ENCODE peak calls at places on chromosome 1, in four cellular contexts. One of them, this sample, is unnamed.

GRCh38 chr1:38063616-38064015 is 17.0 kb upstream of the POU3F1 start:
- ATAC-seq in HepG2: no peak
- ATAC-seq in IMR-90: no peak
- ATAC-seq in HCT116: no peak
- ATAC-seq in this sample: no peak

GRCh38 chr1:240435996-240436566 is 175.9 kb downstream of the GREM2 start:
- ATAC-seq in IMR-90: peak
- ATAC-seq in HCT116: no peak
- ATAC-seq in HepG2: no peak
- ATAC-seq in this sample: no peak

GRCh38 chr1:107460009-107460408 is 319.2 kb downstream of the NTNG1 start:
- ATAC-seq in HepG2: no peak
- ATAC-seq in HCT116: no peak
- ATAC-seq in IMR-90: no peak
- ATAC-seq in this sample: no peak

GRCh38 chr1:204222006-204222872 is 8.5 kb upstream of the GOLT1A start:
- ATAC-seq in IMR-90: no peak
- ATAC-seq in HCT116: no peak
- ATAC-seq in HepG2: no peak
- ATAC-seq in this sample: no peak

GRCh38 chr1:20071416-20071815 is 1.4 kb downstream of the PLA2G5 start:
- ATAC-seq in HepG2: no peak
- ATAC-seq in IMR-90: no peak
- ATAC-seq in HCT116: no peak
- ATAC-seq in this sample: no peak

GRCh38 chr1:192057766-192058165 is 100.5 kb upstream of the RGS18 start:
- ATAC-seq in IMR-90: no peak
- ATAC-seq in HepG2: no peak
- ATAC-seq in HCT116: no peak
- ATAC-seq in this sample: no peak

GRCh38 chr1:59487335-59488031 is 190.6 kb downstream of the FGGY start:
- ATAC-seq in HepG2: no peak
- ATAC-seq in HCT116: peak
- ATAC-seq in IMR-90: peak
- ATAC-seq in this sample: no peak

GRCh38 chr1:26177182-26177684 is at the start of gene CNKSR1:
- ATAC-seq in IMR-90: no peak
- ATAC-seq in HepG2: peak
- ATAC-seq in HCT116: peak
- ATAC-seq in this sample: no peak

GRCh38 chr1:222042120-222042519 is 300.2 kb upstream of the DUSP10 start:
- ATAC-seq in HepG2: no peak
- ATAC-seq in IMR-90: no peak
- ATAC-seq in HCT116: no peak
- ATAC-seq in this sample: no peak

GRCh38 chr1:226549094-226549936 is 751 bp downstream of the STUM start:
- ATAC-seq in IMR-90: no peak
- ATAC-seq in HCT116: no peak
- ATAC-seq in HepG2: peak
- ATAC-seq in this sample: peak

GRCh38 chr1:160621633-160622413 is 25.0 kb downstream of the SLAMF1 start:
- ATAC-seq in IMR-90: no peak
- ATAC-seq in HepG2: no peak
- ATAC-seq in HCT116: no peak
- ATAC-seq in this sample: no peak

GRCh38 chr1:160623860-160624259 is 23.0 kb downstream of the SLAMF1 start:
- ATAC-seq in HepG2: no peak
- ATAC-seq in IMR-90: no peak
- ATAC-seq in HCT116: no peak
- ATAC-seq in this sample: no peak

GRCh38 chr1:160620942-160621632 is 25.8 kb downstream of the SLAMF1 start:
- ATAC-seq in HCT116: no peak
- ATAC-seq in HepG2: no peak
- ATAC-seq in IMR-90: no peak
- ATAC-seq in this sample: no peak

GRCh38 chr1:160624464-160624863 is 22.4 kb downstream of the SLAMF1 start:
- ATAC-seq in HepG2: no peak
- ATAC-seq in HCT116: no peak
- ATAC-seq in IMR-90: no peak
- ATAC-seq in this sample: no peak

DNA sequence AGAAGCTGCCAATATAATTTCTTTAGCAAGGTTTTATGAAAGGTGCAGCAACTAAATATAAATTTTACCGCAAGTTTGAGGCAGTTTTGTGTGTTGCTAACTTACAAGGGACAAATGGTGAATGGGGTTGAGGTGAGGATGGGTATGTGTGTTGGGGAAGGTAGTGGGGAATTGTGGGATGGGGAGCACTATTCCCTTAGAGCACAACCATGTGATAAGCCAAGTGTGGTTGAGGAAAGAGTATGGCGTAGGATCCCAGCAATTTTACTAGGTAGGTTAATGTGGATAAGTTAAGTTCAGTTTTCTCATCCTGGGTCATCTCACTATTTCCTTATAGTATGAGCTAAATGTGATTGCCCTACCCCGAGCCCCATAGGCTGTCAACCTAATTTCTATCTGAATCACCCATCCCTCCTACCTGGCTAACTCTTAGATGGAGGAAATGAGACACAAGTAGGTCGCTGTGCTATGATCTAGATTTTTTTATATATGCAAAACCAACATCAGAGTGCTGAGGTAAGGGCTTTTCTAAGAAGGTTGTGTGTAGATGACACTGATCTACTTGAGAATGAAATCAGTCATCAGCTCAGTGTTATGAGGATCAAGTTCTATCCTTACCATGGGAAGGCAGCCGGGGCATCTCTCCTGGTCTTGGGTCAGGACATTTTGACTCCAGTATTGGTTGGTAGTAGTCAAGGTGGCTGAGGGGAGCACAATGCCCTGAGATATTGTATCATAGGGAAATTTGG is 23.8 kb downstream of the SLAMF1 start:
- ATAC-seq in HCT116: no peak
- ATAC-seq in IMR-90: no peak
- ATAC-seq in HepG2: no peak
- ATAC-seq in this sample: no peak
- TF ChIP-seq POLR2A in HCT116: no peak
- TF ChIP-seq POLR2A in IMR-90: no peak
- TF ChIP-seq POLR2A in HepG2: no peak
- TF ChIP-seq POLR2A in this sample: no peak

GRCh38 chr1:168836469-168836868 is 107.5 kb upstream of the DPT start:
- ATAC-seq in IMR-90: no peak
- ATAC-seq in HepG2: no peak
- ATAC-seq in HCT116: no peak
- ATAC-seq in this sample: no peak
- H3K4me3 ChIP-seq in IMR-90: no peak
- H3K4me3 ChIP-seq in HepG2: no peak
- H3K4me3 ChIP-seq in HCT116: no peak
- H3K4me3 ChIP-seq in this sample: no peak

GRCh38 chr1:99648107-99648506 is 2.2 kb downstream of the PALMD start:
- ATAC-seq in IMR-90: no peak
- ATAC-seq in HCT116: peak
- ATAC-seq in HepG2: peak
- ATAC-seq in this sample: peak
- TF ChIP-seq CTCF in IMR-90: no peak
- TF ChIP-seq CTCF in HCT116: peak
- TF ChIP-seq CTCF in HepG2: peak
- TF ChIP-seq CTCF in this sample: peak

GRCh38 chr1:54287176-54287650 is 87.2 kb downstream of the MRPL37 start:
- ATAC-seq in IMR-90: peak
- ATAC-seq in HepG2: no peak
- ATAC-seq in HCT116: peak
- ATAC-seq in this sample: peak
- TF ChIP-seq POLR2A in IMR-90: peak
- TF ChIP-seq POLR2A in HepG2: no peak
- TF ChIP-seq POLR2A in HCT116: no peak
- TF ChIP-seq POLR2A in this sample: no peak

GRCh38 chr1:182601926-182602325 is 2.3 kb downstream of the RGS16 start:
- ATAC-seq in HCT116: no peak
- ATAC-seq in IMR-90: no peak
- ATAC-seq in HepG2: no peak
- ATAC-seq in this sample: no peak

GRCh38 chr1:182604835-182605164 is 611 bp upstream of the RGS16 start:
- ATAC-seq in IMR-90: no peak
- ATAC-seq in HCT116: no peak
- ATAC-seq in HepG2: no peak
- ATAC-seq in this sample: no peak

GRCh38 chr1:182603646-182604127 is 502 bp downstream of the RGS16 start:
- ATAC-seq in IMR-90: no peak
- ATAC-seq in HepG2: no peak
- ATAC-seq in HCT116: no peak
- ATAC-seq in this sample: peak

GRCh38 chr1:182602945-182603645 is 1.1 kb downstream of the RGS16 start:
- ATAC-seq in HCT116: no peak
- ATAC-seq in HepG2: no peak
- ATAC-seq in IMR-90: no peak
- ATAC-seq in this sample: no peak

GRCh38 chr1:182604128-182604834 is at the start of gene RGS16:
- ATAC-seq in IMR-90: peak
- ATAC-seq in HCT116: peak
- ATAC-seq in HepG2: peak
- ATAC-seq in this sample: peak
- H3K4me3 ChIP-seq in IMR-90: peak
- H3K4me3 ChIP-seq in HCT116: peak
- H3K4me3 ChIP-seq in HepG2: no peak
- H3K4me3 ChIP-seq in this sample: peak

GRCh38 chr1:178093958-178094751 is at the start of gene RASAL2:
- ATAC-seq in IMR-90: peak
- ATAC-seq in HepG2: peak
- ATAC-seq in HCT116: peak
- ATAC-seq in this sample: peak
- TF ChIP-seq CTCF in IMR-90: peak
- TF ChIP-seq CTCF in HepG2: peak
- TF ChIP-seq CTCF in HCT116: peak
- TF ChIP-seq CTCF in this sample: peak

GRCh38 chr1:62707746-62708123 is 19.5 kb upstream of the DOCK7 start:
- ATAC-seq in IMR-90: no peak
- ATAC-seq in HepG2: no peak
- ATAC-seq in HCT116: no peak
- ATAC-seq in this sample: no peak

GRCh38 chr1:62712625-62713243 is 24.5 kb upstream of the DOCK7 start:
- ATAC-seq in HepG2: no peak
- ATAC-seq in HCT116: no peak
- ATAC-seq in IMR-90: no peak
- ATAC-seq in this sample: no peak

GRCh38 chr1:62706985-62707745 is 19.0 kb upstream of the DOCK7 start:
- ATAC-seq in HCT116: no peak
- ATAC-seq in HepG2: no peak
- ATAC-seq in IMR-90: no peak
- ATAC-seq in this sample: no peak
- TF ChIP-seq POLR2A in HCT116: no peak
- TF ChIP-seq POLR2A in HepG2: no peak
- TF ChIP-seq POLR2A in IMR-90: no peak
- TF ChIP-seq POLR2A in this sample: no peak

This sample was measured in gastroesophageal sphincter.